ENCODE peak calls at places on chromosomes 13 and 19, in ten cellular contexts. One of them, this sample, is unnamed.

GRCh38 chr13:25881136-25881926 is 170.5 kb downstream of the SHISA2 start:
- DNase-seq in foreskin fibroblast: no peak
- DNase-seq in heart right ventricle: no peak
- DNase-seq in HL-60: no peak
- DNase-seq in choroid plexus epithelial cell: peak; percentile 85
- DNase-seq in fibroblast of lung: peak; percentile 77
- DNase-seq in tibial artery: no peak
- DNase-seq in IMR-90: no peak
- DNase-seq in ovary: no peak
- DNase-seq in fibroblast of the aortic adventitia: no peak
- DNase-seq in this sample: no peak

GRCh38 chr19:36973021-36973843 is 57.1 kb downstream of the ZNF568 start:
- DNase-seq in foreskin fibroblast: peak; percentile 86
- DNase-seq in heart right ventricle: peak; percentile 89
- DNase-seq in HL-60: peak; percentile 5
- DNase-seq in choroid plexus epithelial cell: peak; percentile 83
- DNase-seq in fibroblast of lung: peak; percentile 82
- DNase-seq in tibial artery: peak; percentile 91
- DNase-seq in IMR-90: peak; percentile 50
- DNase-seq in ovary: peak; percentile 82
- DNase-seq in fibroblast of the aortic adventitia: peak; percentile 61
- DNase-seq in this sample: peak; percentile 87

GRCh38 chr13:33174491-33174890 is 111.1 kb downstream of the STARD13 start:
- DNase-seq in foreskin fibroblast: no peak
- DNase-seq in heart right ventricle: no peak
- DNase-seq in HL-60: no peak
- DNase-seq in choroid plexus epithelial cell: no peak
- DNase-seq in fibroblast of lung: no peak
- DNase-seq in tibial artery: no peak
- DNase-seq in IMR-90: no peak
- DNase-seq in ovary: no peak
- DNase-seq in fibroblast of the aortic adventitia: no peak
- DNase-seq in this sample: no peak

GRCh38 chr19:41939861-41940442 is 11.7 kb upstream of the ERFL start:
- DNase-seq in foreskin fibroblast: peak; percentile 38
- DNase-seq in heart right ventricle: no peak
- DNase-seq in HL-60: no peak
- DNase-seq in choroid plexus epithelial cell: no peak
- DNase-seq in fibroblast of lung: no peak
- DNase-seq in tibial artery: no peak
- DNase-seq in IMR-90: no peak
- DNase-seq in ovary: no peak
- DNase-seq in fibroblast of the aortic adventitia: no peak
- DNase-seq in this sample: no peak

GRCh38 chr13:106499905-106500304 is 35.6 kb downstream of the EFNB2 start:
- DNase-seq in foreskin fibroblast: peak; percentile 59
- DNase-seq in heart right ventricle: no peak
- DNase-seq in HL-60: peak; percentile 46
- DNase-seq in choroid plexus epithelial cell: peak; percentile 54
- DNase-seq in fibroblast of lung: peak; percentile 80
- DNase-seq in tibial artery: no peak
- DNase-seq in IMR-90: peak; percentile 47
- DNase-seq in ovary: no peak
- DNase-seq in fibroblast of the aortic adventitia: peak; percentile 48
- DNase-seq in this sample: no peak

GRCh38 chr19:14030997-14031718 is 404 bp upstream of the IL27RA start:
- DNase-seq in foreskin fibroblast: no peak
- DNase-seq in heart right ventricle: no peak
- DNase-seq in HL-60: no peak
- DNase-seq in choroid plexus epithelial cell: no peak
- DNase-seq in fibroblast of lung: no peak
- DNase-seq in tibial artery: no peak
- DNase-seq in IMR-90: no peak
- DNase-seq in ovary: no peak
- DNase-seq in fibroblast of the aortic adventitia: no peak
- DNase-seq in this sample: no peak

GRCh38 chr13:72463561-72463960 is 263.9 kb downstream of the MZT1 start:
- DNase-seq in foreskin fibroblast: no peak
- DNase-seq in heart right ventricle: peak; percentile 18
- DNase-seq in HL-60: no peak
- DNase-seq in choroid plexus epithelial cell: peak; percentile 67
- DNase-seq in fibroblast of lung: peak; percentile 86
- DNase-seq in tibial artery: no peak
- DNase-seq in IMR-90: no peak
- DNase-seq in ovary: peak; percentile 64
- DNase-seq in fibroblast of the aortic adventitia: peak; percentile 16
- DNase-seq in this sample: no peak

GRCh38 chr19:49432141-49433073 is 7.2 kb downstream of the GFY start:
- DNase-seq in foreskin fibroblast: no peak
- DNase-seq in heart right ventricle: no peak
- DNase-seq in HL-60: no peak
- DNase-seq in choroid plexus epithelial cell: no peak
- DNase-seq in fibroblast of lung: no peak
- DNase-seq in tibial artery: no peak
- DNase-seq in IMR-90: no peak
- DNase-seq in ovary: no peak
- DNase-seq in fibroblast of the aortic adventitia: no peak
- DNase-seq in this sample: no peak

GRCh38 chr19:11418518-11419506 is at the start of gene RGL3:
- DNase-seq in foreskin fibroblast: peak; percentile 33
- DNase-seq in heart right ventricle: peak; percentile 19
- DNase-seq in HL-60: no peak
- DNase-seq in choroid plexus epithelial cell: no peak
- DNase-seq in fibroblast of lung: no peak
- DNase-seq in tibial artery: peak; percentile 81
- DNase-seq in IMR-90: no peak
- DNase-seq in ovary: no peak
- DNase-seq in fibroblast of the aortic adventitia: no peak
- DNase-seq in this sample: peak; percentile 67
- H3K4me3 ChIP-seq in foreskin fibroblast: peak within 1 kb of the TSS; percentile 47
- H3K4me3 ChIP-seq in heart right ventricle: peak within 1 kb of the TSS; percentile 44
- H3K4me3 ChIP-seq in HL-60: no peak within 1 kb of the TSS
- H3K4me3 ChIP-seq in choroid plexus epithelial cell: no peak within 1 kb of the TSS
- H3K4me3 ChIP-seq in fibroblast of lung: peak within 1 kb of the TSS; percentile 23
- H3K4me3 ChIP-seq in tibial artery: peak within 1 kb of the TSS; percentile 59
- H3K4me3 ChIP-seq in IMR-90: peak within 1 kb of the TSS; percentile 34
- H3K4me3 ChIP-seq in ovary: peak within 1 kb of the TSS; percentile 13
- H3K4me3 ChIP-seq in fibroblast of the aortic adventitia: peak within 1 kb of the TSS; percentile 45
- H3K4me3 ChIP-seq in this sample: peak within 1 kb of the TSS; percentile 66

GRCh38 chr13:98576215-98576945 is 527 bp downstream of the STK24 start:
- DNase-seq in foreskin fibroblast: peak; percentile 59
- DNase-seq in heart right ventricle: peak; percentile 60
- DNase-seq in HL-60: no peak
- DNase-seq in choroid plexus epithelial cell: no peak
- DNase-seq in fibroblast of lung: peak; percentile 38
- DNase-seq in tibial artery: peak; percentile 80
- DNase-seq in IMR-90: no peak
- DNase-seq in ovary: peak; percentile 71
- DNase-seq in fibroblast of the aortic adventitia: no peak
- DNase-seq in this sample: peak; percentile 62
- H3K4me3 ChIP-seq in foreskin fibroblast: peak overlapping the region; percentile 91
- H3K4me3 ChIP-seq in heart right ventricle: peak overlapping the region; percentile 99
- H3K4me3 ChIP-seq in HL-60: peak overlapping the region; percentile 83
- H3K4me3 ChIP-seq in choroid plexus epithelial cell: peak overlapping the region; percentile 81
- H3K4me3 ChIP-seq in fibroblast of lung: peak overlapping the region; percentile 90
- H3K4me3 ChIP-seq in tibial artery: peak overlapping the region; percentile 78
- H3K4me3 ChIP-seq in IMR-90: peak overlapping the region; percentile 74
- H3K4me3 ChIP-seq in ovary: peak overlapping the region; percentile 99
- H3K4me3 ChIP-seq in fibroblast of the aortic adventitia: peak overlapping the region; percentile 84
- H3K4me3 ChIP-seq in this sample: peak overlapping the region; percentile 97

DNA sequence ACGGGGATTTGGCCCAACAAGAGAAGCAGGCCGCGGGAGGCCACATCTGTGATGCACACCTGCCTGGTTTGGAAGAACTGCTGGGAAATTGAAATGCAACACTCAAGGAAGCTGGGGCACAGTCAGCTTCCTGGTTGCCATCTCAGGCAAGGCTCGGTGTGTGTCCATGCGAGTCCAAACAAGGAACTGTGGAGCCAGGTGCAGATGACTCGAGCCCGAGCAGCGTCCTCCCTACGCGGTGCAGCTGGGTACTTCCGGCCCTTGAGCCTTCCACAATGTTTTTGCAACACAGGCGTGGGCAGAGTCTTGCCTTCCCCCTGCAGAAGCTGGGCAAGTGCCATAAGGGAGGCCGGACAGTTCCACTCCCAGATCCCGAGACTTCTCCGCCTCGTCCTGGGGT is 94.6 kb downstream of the CRYL1 start:
- DNase-seq in foreskin fibroblast: no peak
- DNase-seq in heart right ventricle: no peak
- DNase-seq in HL-60: peak; percentile 70
- DNase-seq in choroid plexus epithelial cell: no peak
- DNase-seq in fibroblast of lung: no peak
- DNase-seq in tibial artery: no peak
- DNase-seq in IMR-90: no peak
- DNase-seq in ovary: no peak
- DNase-seq in fibroblast of the aortic adventitia: no peak
- DNase-seq in this sample: no peak
- H3K4me3 ChIP-seq in foreskin fibroblast: no peak overlapping the region
- H3K4me3 ChIP-seq in heart right ventricle: no peak overlapping the region
- H3K4me3 ChIP-seq in HL-60: no peak overlapping the region
- H3K4me3 ChIP-seq in choroid plexus epithelial cell: no peak overlapping the region
- H3K4me3 ChIP-seq in fibroblast of lung: no peak overlapping the region
- H3K4me3 ChIP-seq in tibial artery: no peak overlapping the region
- H3K4me3 ChIP-seq in IMR-90: no peak overlapping the region
- H3K4me3 ChIP-seq in ovary: no peak overlapping the region
- H3K4me3 ChIP-seq in fibroblast of the aortic adventitia: no peak overlapping the region
- H3K4me3 ChIP-seq in this sample: no peak overlapping the region

GRCh38 chr19:55353803-55354697 is 469 bp downstream of the COX6B2 start:
- DNase-seq in foreskin fibroblast: peak; percentile 68
- DNase-seq in heart right ventricle: no peak
- DNase-seq in HL-60: no peak
- DNase-seq in choroid plexus epithelial cell: peak; percentile 61
- DNase-seq in fibroblast of lung: peak; percentile 53
- DNase-seq in tibial artery: no peak
- DNase-seq in IMR-90: peak; percentile 43
- DNase-seq in ovary: peak; percentile 66
- DNase-seq in fibroblast of the aortic adventitia: peak; percentile 39
- DNase-seq in this sample: peak; percentile 65
- H3K4me3 ChIP-seq in foreskin fibroblast: peak overlapping the region; percentile 52
- H3K4me3 ChIP-seq in heart right ventricle: no peak overlapping the region
- H3K4me3 ChIP-seq in HL-60: peak overlapping the region; percentile 15
- H3K4me3 ChIP-seq in choroid plexus epithelial cell: peak overlapping the region; percentile 59
- H3K4me3 ChIP-seq in fibroblast of lung: peak overlapping the region; percentile 43
- H3K4me3 ChIP-seq in tibial artery: peak overlapping the region; percentile 22
- H3K4me3 ChIP-seq in IMR-90: peak overlapping the region; percentile 65
- H3K4me3 ChIP-seq in ovary: peak overlapping the region; percentile 28
- H3K4me3 ChIP-seq in fibroblast of the aortic adventitia: peak overlapping the region; percentile 60
- H3K4me3 ChIP-seq in this sample: peak overlapping the region; percentile 61

DNA sequence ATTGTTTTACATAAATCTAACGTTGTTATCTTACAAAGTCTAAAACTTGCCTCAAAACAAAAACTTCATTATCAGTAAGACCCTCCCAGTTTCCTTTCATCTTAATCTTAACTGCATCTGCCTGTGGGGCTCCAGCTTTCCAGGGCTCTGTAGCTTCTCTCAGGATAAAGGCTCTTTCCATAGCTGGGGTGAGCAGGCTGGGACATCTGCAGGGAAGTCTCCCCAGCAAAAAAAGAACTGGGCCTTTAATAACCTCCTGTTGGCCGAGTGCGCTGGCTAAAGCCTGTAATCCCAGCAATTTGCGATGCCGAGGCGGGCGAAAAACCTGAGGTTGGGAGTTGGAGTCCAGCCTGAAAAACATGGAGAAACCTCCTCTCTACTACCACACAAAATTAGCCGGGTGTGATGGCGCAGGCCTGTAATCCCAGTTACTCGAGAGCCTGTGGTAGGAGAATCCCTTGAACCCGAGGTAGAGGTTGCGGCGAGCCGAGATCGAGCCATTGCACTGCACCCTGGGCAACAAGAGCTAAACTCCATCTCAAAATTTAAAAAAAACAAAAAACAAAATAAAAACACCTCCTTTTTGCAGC is 142.9 kb downstream of the ZNF737 start:
- DNase-seq in foreskin fibroblast: no peak
- DNase-seq in heart right ventricle: peak; percentile 4
- DNase-seq in HL-60: no peak
- DNase-seq in choroid plexus epithelial cell: peak; percentile 0
- DNase-seq in fibroblast of lung: no peak
- DNase-seq in tibial artery: no peak
- DNase-seq in IMR-90: no peak
- DNase-seq in ovary: peak; percentile 57
- DNase-seq in fibroblast of the aortic adventitia: no peak
- DNase-seq in this sample: peak; percentile 12
- H3K4me3 ChIP-seq in foreskin fibroblast: peak overlapping the region; percentile 76
- H3K4me3 ChIP-seq in heart right ventricle: peak overlapping the region; percentile 34
- H3K4me3 ChIP-seq in HL-60: no peak overlapping the region
- H3K4me3 ChIP-seq in choroid plexus epithelial cell: peak overlapping the region; percentile 70
- H3K4me3 ChIP-seq in fibroblast of lung: peak overlapping the region; percentile 61
- H3K4me3 ChIP-seq in tibial artery: peak overlapping the region; percentile 55
- H3K4me3 ChIP-seq in IMR-90: no peak overlapping the region
- H3K4me3 ChIP-seq in ovary: peak overlapping the region; percentile 64
- H3K4me3 ChIP-seq in fibroblast of the aortic adventitia: peak overlapping the region; percentile 17
- H3K4me3 ChIP-seq in this sample: peak overlapping the region; percentile 76

DNA sequence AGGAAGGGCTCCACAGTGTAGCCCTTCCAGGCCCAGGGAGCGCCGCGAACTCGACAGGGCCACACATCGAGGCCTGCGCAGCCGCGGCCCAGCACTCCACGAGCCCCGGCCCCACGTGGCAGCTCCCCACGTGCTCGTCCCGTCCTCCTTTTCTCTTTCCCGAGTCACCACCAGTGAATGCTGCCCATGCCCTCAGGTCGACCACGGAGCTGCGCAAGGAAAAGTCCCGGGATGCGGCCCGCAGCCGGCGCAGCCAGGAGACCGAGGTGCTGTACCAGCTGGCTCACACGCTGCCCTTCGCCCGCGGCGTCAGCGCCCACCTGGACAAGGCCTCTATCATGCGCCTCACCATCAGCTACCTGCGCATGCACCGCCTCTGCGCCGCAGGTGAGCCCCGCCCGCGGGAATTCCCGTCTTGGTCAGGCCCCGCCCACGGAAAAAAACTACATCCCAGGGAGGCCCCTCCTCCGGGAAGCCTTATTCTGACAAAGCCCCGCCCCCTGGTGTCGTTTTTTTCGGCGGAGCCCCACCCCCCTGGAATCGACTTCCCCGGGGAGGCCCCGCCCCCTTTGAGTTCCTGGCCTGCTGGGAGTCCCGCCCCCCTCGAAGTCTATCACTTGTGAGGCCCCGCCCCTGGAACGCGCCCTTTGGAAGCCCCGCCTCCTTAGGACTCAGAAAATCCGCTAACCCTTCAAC is 7.0 kb downstream of the HIF3A start:
- DNase-seq in foreskin fibroblast: peak; percentile 75
- DNase-seq in heart right ventricle: peak; percentile 78
- DNase-seq in HL-60: no peak
- DNase-seq in choroid plexus epithelial cell: peak; percentile 84
- DNase-seq in fibroblast of lung: no peak
- DNase-seq in tibial artery: peak; percentile 76
- DNase-seq in IMR-90: no peak
- DNase-seq in ovary: peak; percentile 78
- DNase-seq in fibroblast of the aortic adventitia: no peak
- DNase-seq in this sample: peak; percentile 63
- H3K4me3 ChIP-seq in foreskin fibroblast: no peak overlapping the region
- H3K4me3 ChIP-seq in heart right ventricle: no peak overlapping the region
- H3K4me3 ChIP-seq in HL-60: no peak overlapping the region
- H3K4me3 ChIP-seq in choroid plexus epithelial cell: peak overlapping the region; percentile 32
- H3K4me3 ChIP-seq in fibroblast of lung: no peak overlapping the region
- H3K4me3 ChIP-seq in tibial artery: no peak overlapping the region
- H3K4me3 ChIP-seq in IMR-90: no peak overlapping the region
- H3K4me3 ChIP-seq in ovary: no peak overlapping the region
- H3K4me3 ChIP-seq in fibroblast of the aortic adventitia: no peak overlapping the region
- H3K4me3 ChIP-seq in this sample: peak overlapping the region; percentile 4

DNA sequence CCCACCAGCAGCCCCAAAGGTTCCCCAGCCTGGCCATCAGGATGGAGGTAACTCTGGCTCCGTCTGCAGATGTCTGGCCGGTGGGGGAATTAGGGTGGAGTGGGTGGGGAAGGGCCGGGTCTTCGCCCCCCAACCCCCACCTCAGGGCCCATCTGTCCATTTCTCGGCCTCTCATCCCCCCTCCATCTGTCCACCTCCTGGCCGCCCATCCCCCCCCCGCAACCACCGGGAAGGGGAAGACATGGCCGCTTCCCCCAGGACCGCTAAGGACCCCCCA is 833 bp downstream of the LRFN1 start:
- DNase-seq in foreskin fibroblast: no peak
- DNase-seq in heart right ventricle: no peak
- DNase-seq in HL-60: no peak
- DNase-seq in choroid plexus epithelial cell: no peak
- DNase-seq in fibroblast of lung: no peak
- DNase-seq in tibial artery: no peak
- DNase-seq in IMR-90: no peak
- DNase-seq in ovary: no peak
- DNase-seq in fibroblast of the aortic adventitia: no peak
- DNase-seq in this sample: no peak
- H3K4me3 ChIP-seq in foreskin fibroblast: peak overlapping the region; percentile 56
- H3K4me3 ChIP-seq in heart right ventricle: no peak overlapping the region
- H3K4me3 ChIP-seq in HL-60: peak overlapping the region; percentile 55
- H3K4me3 ChIP-seq in choroid plexus epithelial cell: peak overlapping the region; percentile 47
- H3K4me3 ChIP-seq in fibroblast of lung: no peak overlapping the region
- H3K4me3 ChIP-seq in tibial artery: no peak overlapping the region
- H3K4me3 ChIP-seq in IMR-90: peak overlapping the region; percentile 69
- H3K4me3 ChIP-seq in ovary: peak overlapping the region; percentile 20
- H3K4me3 ChIP-seq in fibroblast of the aortic adventitia: peak overlapping the region; percentile 65
- H3K4me3 ChIP-seq in this sample: peak overlapping the region; percentile 65

This sample was measured in left ventricle myocardium inferior.